ENCODE peak calls at places on chromosomes 5 and 9, in eight cellular contexts. One of them, this sample, is unnamed.

GRCh38 chr5:149240354-149240998 is 31.2 kb upstream of the AFAP1L1 start:
- DNase-seq in GM12892: no peak
- DNase-seq in sciatic nerve: no peak
- DNase-seq in GM04504: no peak
- DNase-seq in T1000: no peak
- DNase-seq in mesothelial cell of epicardium: no peak
- DNase-seq in myocyte: no peak
- DNase-seq in activated T-helper 1 cell treated with anti-CD3 and anti-CD28 coated beads, Interleukin-2, amount 50 U/mL, for 16 hours: peak; percentile 75
- DNase-seq in this sample: no peak

GRCh38 chr5:173640166-173640804 is 23.8 kb upstream of the BOD1 start:
- DNase-seq in GM12892: no peak
- DNase-seq in sciatic nerve: no peak
- DNase-seq in GM04504: no peak
- DNase-seq in T1000: no peak
- DNase-seq in mesothelial cell of epicardium: no peak
- DNase-seq in myocyte: no peak
- DNase-seq in activated T-helper 1 cell treated with anti-CD3 and anti-CD28 coated beads, Interleukin-2, amount 50 U/mL, for 16 hours: no peak
- DNase-seq in this sample: no peak

GRCh38 chr9:132404228-132404881 is 2.3 kb downstream of the TTF1 start:
- DNase-seq in GM12892: no peak
- DNase-seq in sciatic nerve: no peak
- DNase-seq in GM04504: no peak
- DNase-seq in T1000: no peak
- DNase-seq in mesothelial cell of epicardium: no peak
- DNase-seq in myocyte: no peak
- DNase-seq in activated T-helper 1 cell treated with anti-CD3 and anti-CD28 coated beads, Interleukin-2, amount 50 U/mL, for 16 hours: no peak
- DNase-seq in this sample: no peak

GRCh38 chr9:105205787-105206511 is 38.5 kb upstream of the SLC44A1 start:
- DNase-seq in GM12892: no peak
- DNase-seq in sciatic nerve: peak; percentile 75
- DNase-seq in GM04504: peak; percentile 94
- DNase-seq in T1000: no peak
- DNase-seq in mesothelial cell of epicardium: no peak
- DNase-seq in myocyte: peak; percentile 69
- DNase-seq in activated T-helper 1 cell treated with anti-CD3 and anti-CD28 coated beads, Interleukin-2, amount 50 U/mL, for 16 hours: no peak
- DNase-seq in this sample: no peak

GRCh38 chr9:81303658-81304057 is 385.7 kb downstream of the TLE1 start:
- DNase-seq in GM12892: no peak
- DNase-seq in sciatic nerve: no peak
- DNase-seq in GM04504: no peak
- DNase-seq in T1000: no peak
- DNase-seq in mesothelial cell of epicardium: no peak
- DNase-seq in myocyte: no peak
- DNase-seq in activated T-helper 1 cell treated with anti-CD3 and anti-CD28 coated beads, Interleukin-2, amount 50 U/mL, for 16 hours: no peak
- DNase-seq in this sample: no peak

GRCh38 chr9:72478993-72479392 is 42.4 kb upstream of the TMC1 start:
- DNase-seq in GM12892: no peak
- DNase-seq in sciatic nerve: no peak
- DNase-seq in GM04504: no peak
- DNase-seq in T1000: no peak
- DNase-seq in mesothelial cell of epicardium: no peak
- DNase-seq in myocyte: no peak
- DNase-seq in activated T-helper 1 cell treated with anti-CD3 and anti-CD28 coated beads, Interleukin-2, amount 50 U/mL, for 16 hours: no peak
- DNase-seq in this sample: no peak

GRCh38 chr5:139481122-139481533 is 1.4 kb downstream of the STING1 start:
- DNase-seq in GM12892: no peak
- DNase-seq in sciatic nerve: peak; percentile 72
- DNase-seq in GM04504: no peak
- DNase-seq in T1000: no peak
- DNase-seq in mesothelial cell of epicardium: no peak
- DNase-seq in myocyte: peak; percentile 83
- DNase-seq in activated T-helper 1 cell treated with anti-CD3 and anti-CD28 coated beads, Interleukin-2, amount 50 U/mL, for 16 hours: no peak
- DNase-seq in this sample: no peak

GRCh38 chr9:92749934-92750315 is 14.7 kb downstream of the BICD2 start:
- DNase-seq in GM12892: no peak
- DNase-seq in sciatic nerve: peak; percentile 37
- DNase-seq in GM04504: no peak
- DNase-seq in T1000: no peak
- DNase-seq in mesothelial cell of epicardium: no peak
- DNase-seq in myocyte: no peak
- DNase-seq in activated T-helper 1 cell treated with anti-CD3 and anti-CD28 coated beads, Interleukin-2, amount 50 U/mL, for 16 hours: no peak
- DNase-seq in this sample: no peak

GRCh38 chr5:177226882-177227281 is 76.6 kb downstream of the RAB24 start:
- DNase-seq in GM12892: no peak
- DNase-seq in sciatic nerve: no peak
- DNase-seq in GM04504: no peak
- DNase-seq in T1000: no peak
- DNase-seq in mesothelial cell of epicardium: no peak
- DNase-seq in myocyte: no peak
- DNase-seq in activated T-helper 1 cell treated with anti-CD3 and anti-CD28 coated beads, Interleukin-2, amount 50 U/mL, for 16 hours: no peak
- DNase-seq in this sample: no peak

GRCh38 chr9:16289639-16290038 is 580.8 kb downstream of the BNC2 start:
- DNase-seq in GM12892: no peak
- DNase-seq in sciatic nerve: no peak
- DNase-seq in GM04504: no peak
- DNase-seq in T1000: no peak
- DNase-seq in mesothelial cell of epicardium: no peak
- DNase-seq in myocyte: no peak
- DNase-seq in activated T-helper 1 cell treated with anti-CD3 and anti-CD28 coated beads, Interleukin-2, amount 50 U/mL, for 16 hours: no peak
- DNase-seq in this sample: no peak

GRCh38 chr5:169094586-169095409 is 206.1 kb downstream of the SLIT3 start:
- DNase-seq in GM12892: no peak
- DNase-seq in sciatic nerve: no peak
- DNase-seq in GM04504: peak; percentile 71
- DNase-seq in T1000: peak; percentile 19
- DNase-seq in mesothelial cell of epicardium: no peak
- DNase-seq in myocyte: no peak
- DNase-seq in activated T-helper 1 cell treated with anti-CD3 and anti-CD28 coated beads, Interleukin-2, amount 50 U/mL, for 16 hours: no peak
- DNase-seq in this sample: no peak

GRCh38 chr5:26700759-26701384 is 337.5 kb downstream of the CDH9 start:
- DNase-seq in GM12892: no peak
- DNase-seq in sciatic nerve: no peak
- DNase-seq in GM04504: no peak
- DNase-seq in T1000: no peak
- DNase-seq in mesothelial cell of epicardium: no peak
- DNase-seq in myocyte: peak; percentile 37
- DNase-seq in activated T-helper 1 cell treated with anti-CD3 and anti-CD28 coated beads, Interleukin-2, amount 50 U/mL, for 16 hours: no peak
- DNase-seq in this sample: no peak

GRCh38 chr5:73606206-73606753 is 19.7 kb upstream of the ARHGEF28 start:
- DNase-seq in GM12892: no peak
- DNase-seq in sciatic nerve: no peak
- DNase-seq in GM04504: no peak
- DNase-seq in T1000: no peak
- DNase-seq in mesothelial cell of epicardium: no peak
- DNase-seq in myocyte: no peak
- DNase-seq in activated T-helper 1 cell treated with anti-CD3 and anti-CD28 coated beads, Interleukin-2, amount 50 U/mL, for 16 hours: no peak
- DNase-seq in this sample: no peak

GRCh38 chr5:147482426-147483196 is 27.3 kb downstream of the DPYSL3 start:
- DNase-seq in GM12892: no peak
- DNase-seq in sciatic nerve: no peak
- DNase-seq in GM04504: no peak
- DNase-seq in T1000: no peak
- DNase-seq in mesothelial cell of epicardium: no peak
- DNase-seq in myocyte: no peak
- DNase-seq in activated T-helper 1 cell treated with anti-CD3 and anti-CD28 coated beads, Interleukin-2, amount 50 U/mL, for 16 hours: no peak
- DNase-seq in this sample: no peak

GRCh38 chr5:151063590-151063989 is 17.2 kb downstream of the TNIP1 start:
- DNase-seq in GM12892: no peak
- DNase-seq in sciatic nerve: no peak
- DNase-seq in GM04504: no peak
- DNase-seq in T1000: no peak
- DNase-seq in mesothelial cell of epicardium: no peak
- DNase-seq in myocyte: no peak
- DNase-seq in activated T-helper 1 cell treated with anti-CD3 and anti-CD28 coated beads, Interleukin-2, amount 50 U/mL, for 16 hours: no peak
- DNase-seq in this sample: no peak

GRCh38 chr9:36572515-36573418 is at the start of gene MELK:
- DNase-seq in GM12892: peak; percentile 94
- DNase-seq in sciatic nerve: peak; percentile 87
- DNase-seq in GM04504: no peak
- DNase-seq in T1000: peak; percentile 49
- DNase-seq in mesothelial cell of epicardium: peak; percentile 91
- DNase-seq in myocyte: peak; percentile 84
- DNase-seq in activated T-helper 1 cell treated with anti-CD3 and anti-CD28 coated beads, Interleukin-2, amount 50 U/mL, for 16 hours: peak; percentile 70
- DNase-seq in this sample: peak; percentile 58

GRCh38 chr5:135216813-135217154 is 182.2 kb downstream of the MACROH2A1 start:
- DNase-seq in GM12892: no peak
- DNase-seq in sciatic nerve: no peak
- DNase-seq in GM04504: no peak
- DNase-seq in T1000: no peak
- DNase-seq in mesothelial cell of epicardium: no peak
- DNase-seq in myocyte: no peak
- DNase-seq in activated T-helper 1 cell treated with anti-CD3 and anti-CD28 coated beads, Interleukin-2, amount 50 U/mL, for 16 hours: no peak
- DNase-seq in this sample: no peak

This sample was measured in amygdala.